ENCODE peak calls at places on chromosomes 3 and 15, in nine cellular contexts. W, A, Y, M, N, E, I, L and F are unnamed samples. For H3K27me3 and H3K4me1, the result is how much of the 10 kb centered on the place peaks cover.

GRCh38 chr3:152258448-152259302 is 10.1 kb upstream of the MBNL1 start:
- DNase-seq in W (peak), A (no peak), Y (no peak), M (no peak), N (no peak), E (no peak), I (no peak), L (no peak), F (peak)

GRCh38 chr3:28698706-28699105 is 350.1 kb upstream of the AZI2 start:
- DNase-seq in W (no peak), A (no peak), Y (no peak), M (no peak), N (no peak), E (no peak), I (no peak), L (no peak), F (no peak)

GRCh38 chr15:22903961-22904534 is 65.6 kb downstream of the NIPA2 start:
- DNase-seq in W (no peak), A (no peak), Y (no peak), M (no peak), N (no peak), E (no peak), I (no peak), L (no peak), F (no peak)

GRCh38 chr3:182294696-182295095 is 498.6 kb upstream of the ATP11B start:
- DNase-seq in W (no peak), A (no peak), Y (no peak), M (no peak), N (no peak), E (no peak), I (no peak), L (no peak), F (no peak)

GRCh38 chr3:100107227-100107626 is 7.1 kb downstream of the FILIP1L start:
- DNase-seq in W (peak), A (no peak), Y (no peak), M (no peak), N (no peak), E (no peak), I (no peak), L (no peak), F (no peak)

GRCh38 chr15:49964071-49964470 is 155.0 kb downstream of the ATP8B4 start:
- DNase-seq in W (no peak), A (no peak), Y (no peak), M (no peak), N (no peak), E (no peak), I (no peak), L (no peak), F (peak)

GRCh38 chr3:10702961-10703740 is 112.9 kb upstream of the SLC6A11 start:
- DNase-seq in W (no peak), A (peak), Y (peak), M (peak), N (no peak), E (peak), I (peak), L (peak), F (no peak)

GRCh38 chr3:46110701-46111493 is 83.6 kb upstream of the XCR1 start:
- DNase-seq in W (peak), A (no peak), Y (no peak), M (no peak), N (peak), E (no peak), I (no peak), L (no peak), F (peak)

GRCh38 chr3:155772801-155773200 is 27.9 kb upstream of the PLCH1 start:
- DNase-seq in W (no peak), A (no peak), Y (no peak), M (no peak), N (no peak), E (no peak), I (no peak), L (no peak), F (no peak)

GRCh38 chr15:76310470-76311070 is 699 bp downstream of the ETFA start:
- DNase-seq in W (peak), A (no peak), Y (peak), M (no peak), N (no peak), E (no peak), I (no peak), L (no peak), F (peak)

GRCh38 chr3:46935989-46936620 is 40.4 kb downstream of the CCDC12 start:
- DNase-seq in W (no peak), A (no peak), Y (no peak), M (no peak), N (no peak), E (no peak), I (no peak), L (no peak), F (no peak)

GRCh38 chr3:53794597-53794996 is 51.6 kb downstream of the CHDH start:
- DNase-seq in W (peak), A (no peak), Y (no peak), M (no peak), N (no peak), E (no peak), I (no peak), L (no peak), F (peak)

GRCh38 chr3:42698216-42698910 is 4.2 kb downstream of the HHATL start:
- DNase-seq in W (no peak), A (no peak), Y (no peak), M (no peak), N (no peak), E (peak), I (no peak), L (no peak), F (no peak)

GRCh38 chr3:42804831-42805821 is 836 bp upstream of the HIGD1A start:
- DNase-seq in W (peak), A (peak), Y (peak), M (peak), N (no peak), E (peak), I (peak), L (peak), F (peak)

GRCh38 chr3:76372497-76372896 is 587.1 kb upstream of the ZNF717 start:
- DNase-seq in W (no peak), A (no peak), Y (no peak), M (no peak), N (no peak), E (no peak), I (no peak), L (no peak), F (no peak)

GRCh38 chr15:90046846-90047481 is 45.8 kb downstream of the ZNF710 start:
- DNase-seq in W (no peak), A (no peak), Y (no peak), M (no peak), N (no peak), E (no peak), I (no peak), L (no peak), F (no peak)

GRCh38 chr3:52319921-52320595 is 3.9 kb downstream of the DNAH1 start:
- DNase-seq in W (no peak), A (no peak), Y (no peak), M (no peak), N (no peak), E (no peak), I (no peak), L (no peak), F (no peak)

GRCh38 chr3:188310270-188310710 is 156.3 kb downstream of the LPP start:
- DNase-seq in W (no peak), A (no peak), Y (no peak), M (no peak), N (no peak), E (no peak), I (no peak), L (no peak), F (peak)

GRCh38 chr3:31503456-31503855 is 29.3 kb upstream of the STT3B start:
- DNase-seq in W (no peak), A (no peak), Y (no peak), M (no peak), N (no peak), E (no peak), I (no peak), L (no peak), F (no peak)

GRCh38 chr3:14132689-14133088 is 7.8 kb downstream of the TMEM43 start:
- DNase-seq in W (no peak), A (no peak), Y (no peak), M (no peak), N (no peak), E (no peak), I (no peak), L (no peak), F (no peak)

GRCh38 chr3:189269356-189269755 is 97.6 kb downstream of the TPRG1 start:
- DNase-seq in W (peak), A (no peak), Y (no peak), M (no peak), N (no peak), E (no peak), I (no peak), L (no peak), F (peak)

GRCh38 chr15:81288040-81288439 is 35.9 kb downstream of the STARD5 start:
- DNase-seq in W (no peak), A (no peak), Y (no peak), M (no peak), N (no peak), E (no peak), I (no peak), L (no peak), F (no peak)

GRCh38 chr3:12944849-12945248 is 103.5 kb upstream of the RPL32 start:
- DNase-seq in W (no peak), A (no peak), Y (peak), M (no peak), N (no peak), E (no peak), I (no peak), L (no peak), F (no peak)

GRCh38 chr3:120029749-120030148 is 64.5 kb downstream of the GSK3B start:
- DNase-seq in W (no peak), A (no peak), Y (no peak), M (no peak), N (no peak), E (no peak), I (no peak), L (no peak), F (no peak)

GRCh38 chr15:73760330-73760729 is 7.2 kb upstream of the INSYN1 start:
- DNase-seq in W (no peak), A (no peak), Y (no peak), M (no peak), N (no peak), E (no peak), I (no peak), L (no peak), F (no peak)
- H3K27me3 ChIP-seq in W (under half), A (under half), Y (under half), M (under half), N (under half), E (under half), I (under half), L (under half), F (half or more)

GRCh38 chr3:70981252-70981933 is 602.1 kb downstream of the FOXP1 start:
- DNase-seq in W (no peak), A (no peak), Y (peak), M (no peak), N (no peak), E (no peak), I (no peak), L (peak), F (no peak)
- H3K9ac ChIP-seq in W (no peak), A (no peak), Y (no peak), M (no peak), N (no peak), E (no peak), I (peak), L (no peak), F (peak)

GRCh38 chr3:172713316-172713715 is 2.4 kb upstream of the NCEH1 start:
- DNase-seq in W (no peak), A (no peak), Y (no peak), M (no peak), N (no peak), E (no peak), I (no peak), L (no peak), F (no peak)

GRCh38 chr3:172716476-172716875 is 5.6 kb upstream of the NCEH1 start:
- DNase-seq in W (peak), A (no peak), Y (no peak), M (no peak), N (no peak), E (no peak), I (no peak), L (no peak), F (no peak)

GRCh38 chr3:172717493-172718088 is 6.7 kb upstream of the NCEH1 start:
- DNase-seq in W (no peak), A (no peak), Y (no peak), M (no peak), N (no peak), E (no peak), I (no peak), L (no peak), F (no peak)
- H3K4me1 ChIP-seq in W (under half), A (under half), Y (under half), M (under half), N (under half), E (under half), I (under half), L (under half), F (under half)

GRCh38 chr3:133394561-133395311 is 5.1 kb upstream of the BFSP2 start:
- DNase-seq in W (peak), A (no peak), Y (no peak), M (no peak), N (no peak), E (no peak), I (no peak), L (no peak), F (no peak)
- H3K27me3 ChIP-seq in W (under half), A (under half), Y (under half), M (under half), N (under half), E (under half), I (under half), L (under half), F (under half)

DNA sequence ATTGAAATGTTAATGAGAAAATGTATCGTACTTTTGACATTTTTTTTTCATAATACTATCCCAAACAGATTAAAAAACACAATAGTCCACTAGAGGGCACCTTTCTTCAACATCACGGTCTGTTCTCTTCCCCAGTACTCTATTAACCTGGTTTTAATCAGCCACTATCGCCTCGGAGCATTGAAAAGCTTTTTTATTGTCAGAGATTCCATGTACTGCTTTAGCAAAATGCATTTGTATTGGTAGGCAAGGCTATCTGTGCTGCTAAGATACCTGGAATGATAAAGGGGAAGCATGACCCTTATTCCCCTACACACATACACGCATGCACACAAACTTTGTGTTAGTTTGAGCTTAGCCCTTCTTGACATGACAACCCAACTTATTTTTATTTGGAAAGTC is 160.1 kb upstream of the IL12A start:
- DNase-seq in W (peak), A (peak), Y (peak), M (no peak), N (no peak), E (no peak), I (peak), L (no peak), F (peak)
- H3K9ac ChIP-seq in W (no peak), A (no peak), Y (no peak), M (no peak), N (no peak), E (no peak), I (no peak), L (no peak), F (peak)

GRCh38 chr3:33430061-33430460 is 10.1 kb downstream of the UBP1 start:
- DNase-seq in W (no peak), A (no peak), Y (no peak), M (no peak), N (no peak), E (no peak), I (no peak), L (no peak), F (no peak)
- H3K4me1 ChIP-seq in W (under half), A (under half), Y (under half), M (under half), N (under half), E (under half), I (under half), L (under half), F (half or more)

GRCh38 chr15:55590788-55591187 is 2.6 kb upstream of the PYGO1 start:
- DNase-seq in W (no peak), A (no peak), Y (no peak), M (no peak), N (no peak), E (no peak), I (no peak), L (no peak), F (no peak)

GRCh38 chr15:55588818-55589122 is 625 bp upstream of the PYGO1 start:
- DNase-seq in W (no peak), A (no peak), Y (no peak), M (no peak), N (no peak), E (no peak), I (no peak), L (no peak), F (no peak)

GRCh38 chr15:55588070-55588817 is at the start of gene PYGO1:
- DNase-seq in W (peak), A (peak), Y (peak), M (peak), N (no peak), E (peak), I (peak), L (peak), F (peak)

GRCh38 chr15:55587321-55588069 is 650 bp downstream of the PYGO1 start:
- DNase-seq in W (peak), A (no peak), Y (peak), M (peak), N (no peak), E (peak), I (peak), L (peak), F (peak)

DNA sequence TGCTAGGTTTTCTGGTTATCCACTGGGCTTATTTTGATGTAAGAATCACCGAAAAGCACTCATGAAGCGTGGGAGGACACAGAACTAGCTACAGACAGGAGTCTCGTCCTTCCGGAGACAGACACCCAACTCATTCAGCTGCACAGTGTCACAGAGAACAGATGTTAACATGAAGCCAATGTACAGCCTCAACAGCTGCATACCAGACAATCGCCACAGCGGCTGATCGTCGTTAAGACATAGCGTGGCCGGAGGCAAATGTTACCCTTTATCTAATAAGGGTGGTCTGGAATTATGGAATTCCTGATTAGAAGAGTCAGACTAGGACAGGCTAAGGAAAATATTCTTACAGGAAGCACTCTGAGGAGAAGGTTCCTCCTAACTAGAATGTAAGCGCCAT is 1.2 kb upstream of the PYGO1 start:
- DNase-seq in W (peak), A (no peak), Y (no peak), M (no peak), N (no peak), E (no peak), I (peak), L (no peak), F (peak)
- H3K27me3 ChIP-seq in W (under half), A (under half), Y (half or more), M (under half), N (under half), E (under half), I (under half), L (under half), F (under half)